ENCODE peak calls at places on chromosomes 2 and 18, in seven cellular contexts. One of them, this sample, is unnamed.

GRCh38 chr2:143901185-143901842 is 618.6 kb downstream of the ZEB2 start:
- DNase-seq in gastrocnemius medialis: no peak
- DNase-seq in GM19239: no peak
- DNase-seq in nucleus accumbens: no peak
- DNase-seq in Daoy: peak
- DNase-seq in H54: peak
- DNase-seq in T-helper 9 cell: no peak
- DNase-seq in this sample: peak

GRCh38 chr18:3088444-3088843 is 75.5 kb upstream of the LPIN2 start:
- DNase-seq in Daoy: no peak
- DNase-seq in H54: no peak
- DNase-seq in T-helper 9 cell: no peak
- DNase-seq in nucleus accumbens: no peak
- DNase-seq in gastrocnemius medialis: no peak
- DNase-seq in GM19239: no peak
- DNase-seq in this sample: no peak

GRCh38 chr2:105573910-105574655 is 170.6 kb upstream of the NCK2 start:
- DNase-seq in gastrocnemius medialis: no peak
- DNase-seq in H54: no peak
- DNase-seq in GM19239: no peak
- DNase-seq in T-helper 9 cell: no peak
- DNase-seq in nucleus accumbens: no peak
- DNase-seq in Daoy: no peak
- DNase-seq in this sample: no peak

GRCh38 chr18:34609991-34610658 is 100.0 kb upstream of the DTNA start:
- DNase-seq in GM19239: no peak
- DNase-seq in Daoy: no peak
- DNase-seq in gastrocnemius medialis: no peak
- DNase-seq in H54: no peak
- DNase-seq in nucleus accumbens: no peak
- DNase-seq in T-helper 9 cell: no peak
- DNase-seq in this sample: no peak

GRCh38 chr2:121010998-121011397 is 274.0 kb downstream of the TFCP2L1 start:
- DNase-seq in H54: no peak
- DNase-seq in gastrocnemius medialis: no peak
- DNase-seq in Daoy: no peak
- DNase-seq in GM19239: no peak
- DNase-seq in T-helper 9 cell: no peak
- DNase-seq in nucleus accumbens: no peak
- DNase-seq in this sample: no peak

GRCh38 chr18:27656167-27656778 is 471.2 kb upstream of the CHST9 start:
- DNase-seq in GM19239: no peak
- DNase-seq in gastrocnemius medialis: no peak
- DNase-seq in Daoy: peak
- DNase-seq in H54: no peak
- DNase-seq in nucleus accumbens: no peak
- DNase-seq in T-helper 9 cell: no peak
- DNase-seq in this sample: no peak

GRCh38 chr2:65390134-65390533 is 42.3 kb downstream of the SPRED2 start:
- DNase-seq in gastrocnemius medialis: no peak
- DNase-seq in T-helper 9 cell: no peak
- DNase-seq in H54: no peak
- DNase-seq in GM19239: peak
- DNase-seq in nucleus accumbens: no peak
- DNase-seq in Daoy: no peak
- DNase-seq in this sample: no peak

GRCh38 chr2:133439281-133439920 is 128.9 kb downstream of the NCKAP5 start:
- DNase-seq in gastrocnemius medialis: no peak
- DNase-seq in nucleus accumbens: no peak
- DNase-seq in Daoy: no peak
- DNase-seq in H54: no peak
- DNase-seq in T-helper 9 cell: no peak
- DNase-seq in GM19239: no peak
- DNase-seq in this sample: no peak

GRCh38 chr2:112493048-112493447 is 11.1 kb downstream of the TTL start:
- DNase-seq in Daoy: no peak
- DNase-seq in H54: no peak
- DNase-seq in gastrocnemius medialis: no peak
- DNase-seq in nucleus accumbens: no peak
- DNase-seq in GM19239: no peak
- DNase-seq in T-helper 9 cell: no peak
- DNase-seq in this sample: no peak

GRCh38 chr2:232038251-232038897 is 76.9 kb downstream of the DIS3L2 start:
- DNase-seq in H54: no peak
- DNase-seq in GM19239: no peak
- DNase-seq in T-helper 9 cell: no peak
- DNase-seq in gastrocnemius medialis: no peak
- DNase-seq in Daoy: no peak
- DNase-seq in nucleus accumbens: no peak
- DNase-seq in this sample: no peak

GRCh38 chr2:237432484-237433092 is 18.6 kb upstream of the COL6A3 start:
- DNase-seq in GM19239: no peak
- DNase-seq in H54: peak
- DNase-seq in nucleus accumbens: no peak
- DNase-seq in T-helper 9 cell: peak
- DNase-seq in gastrocnemius medialis: no peak
- DNase-seq in Daoy: peak
- DNase-seq in this sample: peak

GRCh38 chr2:195543902-195544894 is 112.8 kb upstream of the SLC39A10 start:
- DNase-seq in H54: peak
- DNase-seq in Daoy: peak
- DNase-seq in nucleus accumbens: no peak
- DNase-seq in T-helper 9 cell: no peak
- DNase-seq in GM19239: no peak
- DNase-seq in gastrocnemius medialis: no peak
- DNase-seq in this sample: no peak

GRCh38 chr2:191691898-191692297 is 14.0 kb downstream of the NABP1 start:
- DNase-seq in gastrocnemius medialis: no peak
- DNase-seq in T-helper 9 cell: no peak
- DNase-seq in GM19239: no peak
- DNase-seq in Daoy: no peak
- DNase-seq in nucleus accumbens: no peak
- DNase-seq in H54: no peak
- DNase-seq in this sample: no peak

GRCh38 chr2:133734699-133735098 is 166.4 kb upstream of the NCKAP5 start:
- DNase-seq in nucleus accumbens: no peak
- DNase-seq in GM19239: no peak
- DNase-seq in H54: no peak
- DNase-seq in T-helper 9 cell: no peak
- DNase-seq in gastrocnemius medialis: no peak
- DNase-seq in Daoy: no peak
- DNase-seq in this sample: no peak

GRCh38 chr2:46724107-46724506 is 191.5 kb downstream of the MCFD2 start:
- DNase-seq in Daoy: no peak
- DNase-seq in nucleus accumbens: no peak
- DNase-seq in gastrocnemius medialis: no peak
- DNase-seq in GM19239: no peak
- DNase-seq in H54: no peak
- DNase-seq in T-helper 9 cell: no peak
- DNase-seq in this sample: no peak

GRCh38 chr2:166090900-166091299 is 36.9 kb downstream of the SCN1A start:
- DNase-seq in T-helper 9 cell: no peak
- DNase-seq in GM19239: no peak
- DNase-seq in gastrocnemius medialis: no peak
- DNase-seq in nucleus accumbens: no peak
- DNase-seq in H54: no peak
- DNase-seq in Daoy: no peak
- DNase-seq in this sample: no peak

GRCh38 chr2:216371756-216372702 is at the start of gene MARCHF4:
- DNase-seq in T-helper 9 cell: peak
- DNase-seq in H54: peak
- DNase-seq in Daoy: peak
- DNase-seq in GM19239: peak
- DNase-seq in nucleus accumbens: peak
- DNase-seq in gastrocnemius medialis: no peak
- DNase-seq in this sample: no peak

GRCh38 chr2:332592-332991 is 44.7 kb upstream of the ALKAL2 start:
- DNase-seq in Daoy: no peak
- DNase-seq in gastrocnemius medialis: no peak
- DNase-seq in GM19239: no peak
- DNase-seq in H54: no peak
- DNase-seq in T-helper 9 cell: no peak
- DNase-seq in nucleus accumbens: no peak
- DNase-seq in this sample: no peak

GRCh38 chr2:120541553-120541932 is 194.1 kb upstream of the GLI2 start:
- DNase-seq in GM19239: no peak
- DNase-seq in nucleus accumbens: no peak
- DNase-seq in Daoy: peak
- DNase-seq in T-helper 9 cell: no peak
- DNase-seq in gastrocnemius medialis: peak
- DNase-seq in H54: no peak
- DNase-seq in this sample: no peak

GRCh38 chr2:231646471-231646870 is 53.8 kb downstream of the TEX44 start:
- DNase-seq in gastrocnemius medialis: no peak
- DNase-seq in GM19239: no peak
- DNase-seq in H54: no peak
- DNase-seq in T-helper 9 cell: no peak
- DNase-seq in Daoy: no peak
- DNase-seq in nucleus accumbens: no peak
- DNase-seq in this sample: no peak

GRCh38 chr2:63486861-63487290 is 101.4 kb downstream of the WDPCP start:
- DNase-seq in T-helper 9 cell: no peak
- DNase-seq in nucleus accumbens: no peak
- DNase-seq in H54: no peak
- DNase-seq in GM19239: no peak
- DNase-seq in Daoy: no peak
- DNase-seq in gastrocnemius medialis: no peak
- DNase-seq in this sample: no peak

GRCh38 chr2:234555616-234556249 is 58.9 kb upstream of the ARL4C start:
- DNase-seq in H54: no peak
- DNase-seq in T-helper 9 cell: no peak
- DNase-seq in nucleus accumbens: no peak
- DNase-seq in GM19239: no peak
- DNase-seq in Daoy: no peak
- DNase-seq in gastrocnemius medialis: no peak
- DNase-seq in this sample: no peak

GRCh38 chr2:11539317-11540147 is 5.7 kb downstream of the GREB1 start:
- DNase-seq in Daoy: no peak
- DNase-seq in GM19239: no peak
- DNase-seq in gastrocnemius medialis: peak
- DNase-seq in nucleus accumbens: no peak
- DNase-seq in T-helper 9 cell: no peak
- DNase-seq in H54: no peak
- DNase-seq in this sample: no peak

GRCh38 chr18:48959921-48960920 is 9.5 kb upstream of the SMAD7 start:
- DNase-seq in Daoy: peak
- DNase-seq in GM19239: no peak
- DNase-seq in T-helper 9 cell: no peak
- DNase-seq in H54: no peak
- DNase-seq in gastrocnemius medialis: no peak
- DNase-seq in nucleus accumbens: no peak
- DNase-seq in this sample: no peak

GRCh38 chr18:63102941-63103744 is 216.4 kb downstream of the BCL2 start:
- DNase-seq in nucleus accumbens: no peak
- DNase-seq in T-helper 9 cell: no peak
- DNase-seq in H54: no peak
- DNase-seq in gastrocnemius medialis: no peak
- DNase-seq in Daoy: no peak
- DNase-seq in GM19239: no peak
- DNase-seq in this sample: no peak

GRCh38 chr2:75607988-75608683 is 38.4 kb upstream of the MRPL19 start:
- DNase-seq in gastrocnemius medialis: no peak
- DNase-seq in nucleus accumbens: no peak
- DNase-seq in Daoy: peak
- DNase-seq in T-helper 9 cell: no peak
- DNase-seq in H54: no peak
- DNase-seq in GM19239: no peak
- DNase-seq in this sample: no peak

GRCh38 chr2:205563646-205564045 is 118.7 kb upstream of the NRP2 start:
- DNase-seq in T-helper 9 cell: no peak
- DNase-seq in Daoy: no peak
- DNase-seq in GM19239: no peak
- DNase-seq in nucleus accumbens: no peak
- DNase-seq in gastrocnemius medialis: no peak
- DNase-seq in H54: peak
- DNase-seq in this sample: peak